ENCODE peak calls at places on chromosome 9, in seven cellular contexts. I is fibroblast of lung, E is Calu3, A is endothelial cell, M is AG09319, T is AG04450, Q is stomach. P is an unnamed sample.

GRCh38 chr9:108217601-108218190 is 638.1 kb downstream of the ACTL7B start:
- DNase-seq in Q (no peak), I (no peak), E (no peak), M (no peak), T (no peak), A (no peak), P (no peak)

GRCh38 chr9:70594546-70594945 is 180.1 kb upstream of the KLF9 start:
- DNase-seq in T (no peak), A (no peak), M (no peak), E (no peak), I (peak; percentile 36), Q (no peak), P (no peak)

GRCh38 chr9:33044677-33045282 is 19.7 kb downstream of the DNAJA1 start:
- DNase-seq in M (no peak), E (peak; percentile 41), I (peak; percentile 22), A (peak; percentile 20), Q (peak; percentile 39), T (no peak), P (no peak)

GRCh38 chr9:33988219-33988890 is 60.3 kb downstream of the UBAP2 start:
- DNase-seq in Q (no peak), E (no peak), T (no peak), M (no peak), A (no peak), I (no peak), P (no peak)

GRCh38 chr9:114811301-114811700 is 5.5 kb upstream of the TNFSF15 start:
- DNase-seq in A (no peak), E (peak; percentile 57), I (no peak), T (no peak), Q (peak; percentile 33), M (no peak), P (no peak)

GRCh38 chr9:91033802-91034201 is 232.2 kb downstream of the SYK start:
- DNase-seq in T (no peak), M (no peak), Q (no peak), E (no peak), I (no peak), A (peak; percentile 54), P (no peak)

GRCh38 chr9:105438136-105438839 is 9.5 kb upstream of the FSD1L start:
- DNase-seq in E (no peak), T (peak; percentile 86), Q (no peak), M (no peak), A (no peak), I (peak; percentile 85), P (no peak)

GRCh38 chr9:91193658-91194391 is 167.9 kb downstream of the AUH start:
- DNase-seq in T (peak; percentile 81), M (peak; percentile 85), Q (peak; percentile 93), E (peak; percentile 80), A (peak; percentile 81), I (peak; percentile 98), P (no peak)

GRCh38 chr9:72872718-72873117 is 80.1 kb downstream of the ALDH1A1 start:
- DNase-seq in E (no peak), M (no peak), T (no peak), I (no peak), Q (no peak), A (no peak), P (no peak)

GRCh38 chr9:72875221-72875620 is 77.6 kb downstream of the ALDH1A1 start:
- DNase-seq in M (no peak), T (no peak), Q (no peak), A (no peak), I (no peak), E (no peak), P (no peak)

GRCh38 chr9:72874344-72874743 is 78.5 kb downstream of the ALDH1A1 start:
- DNase-seq in E (no peak), I (no peak), A (no peak), T (no peak), Q (no peak), M (no peak), P (no peak)

GRCh38 chr9:72873456-72873855 is 79.4 kb downstream of the ALDH1A1 start:
- DNase-seq in Q (no peak), I (no peak), M (no peak), E (no peak), T (no peak), A (no peak), P (no peak)

DNA sequence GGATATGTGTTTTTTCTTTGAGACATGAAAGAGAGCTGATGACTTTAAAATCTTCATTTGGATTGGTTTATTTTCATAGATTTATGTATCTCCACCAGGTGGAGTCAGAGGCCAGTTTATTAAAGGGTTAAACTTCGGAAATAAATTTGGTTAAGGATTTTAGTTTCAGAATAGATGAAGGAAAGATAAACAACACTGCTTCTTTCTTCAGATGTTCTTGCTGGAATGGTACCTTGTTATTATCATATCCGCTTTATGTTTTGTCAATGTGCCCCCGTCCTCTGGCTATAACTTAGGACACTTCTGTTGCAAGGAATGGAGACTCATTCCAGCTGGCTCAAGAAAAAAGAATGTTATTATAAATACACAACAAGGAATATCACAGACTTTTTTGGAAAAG is 81.2 kb downstream of the ALDH1A1 start:
- DNase-seq in Q (no peak), M (no peak), T (no peak), A (no peak), E (peak; percentile 1), I (peak; percentile 65), P (no peak)
- TF ChIP-seq CTCF in Q (peak; percentile 47), M (peak; percentile 36), T (peak; percentile 38), A (peak; percentile 61), E (peak; percentile 51), I (peak; percentile 35), P (no peak)

DNA sequence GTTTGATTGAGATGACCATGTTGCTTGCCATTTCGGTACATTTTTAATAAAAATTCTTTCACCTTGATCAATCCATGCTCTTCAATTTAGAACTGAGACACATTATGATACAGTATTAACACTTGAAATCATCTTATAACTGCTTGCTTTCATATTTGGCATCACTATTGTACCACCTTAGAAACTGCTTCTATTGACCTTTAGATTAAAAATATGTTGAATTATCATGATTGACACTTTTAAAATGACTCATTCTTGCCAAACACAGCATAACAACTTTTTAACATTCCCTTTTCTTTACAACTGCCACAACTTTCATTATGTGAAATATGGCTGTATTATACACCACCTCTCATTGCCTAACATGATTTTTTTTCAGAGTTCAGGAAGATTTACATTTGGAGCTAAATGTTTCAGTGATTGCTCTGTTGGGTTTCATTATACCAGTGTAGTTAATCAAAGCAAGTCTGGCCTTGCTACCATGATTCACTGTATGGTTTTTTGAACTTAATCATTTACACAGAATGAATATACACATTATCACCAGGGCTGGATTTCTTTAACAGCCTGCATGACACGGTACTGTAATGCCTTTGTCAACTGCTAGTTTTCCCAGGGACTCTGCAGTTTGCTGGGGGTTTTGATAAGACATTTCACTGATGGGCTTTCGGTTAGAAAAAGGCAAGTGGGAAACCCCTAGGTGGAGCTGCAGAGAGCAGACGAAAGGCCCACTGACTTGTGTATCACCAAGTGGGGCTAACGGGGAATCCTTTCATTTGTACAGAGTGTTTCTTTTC is 93.6 kb upstream of the TLE4 start:
- DNase-seq in T (no peak), M (no peak), E (no peak), A (peak; percentile 46), I (no peak), Q (no peak), P (no peak)
- TF ChIP-seq CTCF in T (peak; percentile 62), M (peak; percentile 38), E (no peak), A (no peak), I (peak; percentile 44), Q (no peak), P (no peak)

GRCh38 chr9:122936464-122936863 is 4.4 kb upstream of the RABGAP1 start:
- DNase-seq in M (no peak), T (no peak), A (no peak), E (no peak), I (no peak), Q (no peak), P (no peak)

GRCh38 chr9:122931851-122932199 is 513 bp upstream of the ZBTB26 start:
- DNase-seq in T (no peak), M (no peak), Q (no peak), E (no peak), I (no peak), A (peak; percentile 8), P (no peak)

GRCh38 chr9:122930541-122930932 is 775 bp downstream of the ZBTB26 start:
- DNase-seq in Q (no peak), M (no peak), E (no peak), T (no peak), I (no peak), A (no peak), P (no peak)

GRCh38 chr9:122929803-122930354 is 1.4 kb downstream of the ZBTB26 start:
- DNase-seq in M (no peak), I (no peak), T (no peak), E (no peak), Q (no peak), A (no peak), P (no peak)

DNA sequence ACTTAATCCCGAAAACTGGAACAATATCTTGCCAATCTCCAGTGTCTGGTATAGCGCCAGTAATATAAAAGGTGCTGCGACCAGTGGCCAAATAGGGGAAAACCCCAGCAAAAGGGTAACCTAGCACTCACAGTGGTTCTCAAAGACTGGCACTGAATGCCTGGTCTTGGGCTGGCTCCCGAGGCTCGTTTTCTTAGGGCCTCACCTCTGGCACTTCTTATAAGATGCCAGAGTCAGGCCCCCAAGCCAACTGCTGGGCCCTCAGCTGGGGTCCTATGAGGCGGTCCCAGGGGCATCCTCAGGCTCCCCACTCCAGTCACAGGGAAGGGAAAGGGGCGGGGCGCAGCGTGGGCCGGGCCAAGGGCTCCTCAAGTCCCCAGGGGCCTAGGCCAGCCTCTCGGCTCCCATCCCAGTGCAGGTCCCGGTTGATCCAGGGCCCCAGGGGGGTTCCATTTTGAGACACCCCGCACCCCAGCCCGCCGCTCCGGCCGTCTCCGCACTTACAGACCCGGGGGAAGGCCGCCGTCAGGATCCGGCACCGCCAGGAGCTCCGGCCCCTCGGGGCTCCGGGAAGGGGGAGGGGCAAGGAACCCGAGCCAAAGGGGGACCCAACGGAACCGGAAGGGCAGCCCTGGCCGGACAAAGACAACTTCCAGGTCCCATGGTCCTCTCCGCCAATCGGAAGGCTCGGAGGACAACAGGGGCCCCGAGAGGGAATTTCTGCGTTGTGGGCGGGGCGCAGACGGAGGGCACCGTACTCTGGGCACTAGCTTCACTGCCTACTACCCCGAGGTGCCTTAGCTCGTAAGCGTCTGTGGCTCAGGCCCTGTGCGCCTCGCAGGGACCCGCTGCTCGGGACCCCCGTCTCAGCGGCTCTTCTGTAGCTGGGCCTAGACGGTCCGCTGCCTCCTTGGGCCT is at the start of gene ZBTB26:
- DNase-seq in E (peak; percentile 90), T (no peak), A (peak; percentile 91), M (peak; percentile 75), I (peak; percentile 93), Q (peak; percentile 94), P (peak; percentile 74)
- TF ChIP-seq CTCF in E (no peak), T (no peak), A (no peak), M (no peak), I (no peak), Q (no peak), P (no peak)

DNA sequence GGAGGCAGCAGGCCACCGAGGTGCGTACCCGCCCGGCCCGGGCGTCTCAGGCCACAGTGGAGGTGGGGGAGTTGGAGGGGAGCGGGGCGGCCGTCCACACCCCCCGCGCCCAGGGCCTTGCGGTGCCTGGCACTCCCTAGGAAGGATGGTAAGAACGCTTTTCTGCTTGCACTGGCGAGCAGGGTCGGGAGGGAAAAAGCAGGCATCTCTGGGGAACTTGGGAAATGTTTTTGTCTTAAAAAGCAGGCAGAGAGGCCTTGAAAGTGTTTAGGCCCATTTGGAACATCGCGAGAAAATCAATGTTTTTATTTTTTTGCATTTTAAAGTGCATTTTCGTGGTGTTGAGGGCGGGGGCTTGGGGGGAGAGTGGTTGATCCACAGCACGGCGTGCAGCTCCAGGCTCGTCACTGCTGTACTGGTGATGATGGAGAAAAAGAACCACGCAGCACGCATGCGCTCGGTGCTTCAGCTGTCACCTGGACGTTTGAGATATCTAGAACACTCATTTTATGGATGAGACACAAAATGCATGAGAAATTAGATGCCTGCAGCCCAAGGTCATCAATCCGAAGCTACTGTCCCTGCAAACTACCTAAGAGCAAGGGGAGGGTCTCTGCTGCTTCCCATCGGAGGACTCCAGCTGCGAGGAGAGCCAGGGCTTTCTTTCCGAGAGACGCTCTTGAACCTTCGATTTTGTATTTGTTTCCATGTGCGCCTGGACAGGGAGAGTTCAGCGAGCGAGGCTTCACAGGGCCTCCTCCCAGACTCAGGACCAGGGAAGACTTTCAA is 2.2 kb downstream of the DMRT2 start:
- DNase-seq in Q (no peak), T (no peak), E (no peak), A (no peak), M (no peak), I (no peak), P (no peak)
- TF ChIP-seq CTCF in Q (no peak), T (no peak), E (no peak), A (no peak), M (no peak), I (no peak), P (no peak)